ENCODE peak calls at places on chromosome 1, in seven cellular contexts. S is ascending aorta, I is uterus, J is left lung, A is heart left ventricle, M is BE2C, N is esophagus squamous epithelium. U is an unnamed sample. For H3K36me3 and H3K27me3, the result is how much of the 10 kb centered on the place peaks cover.

GRCh38 chr1:244349103-244349531 is 102.6 kb downstream of the ADSS2 start:
- DNase-seq in S (no peak), I (peak), J (no peak), A (no peak), M (no peak), N (no peak), U (peak)

GRCh38 chr1:96416111-96416595 is 305.4 kb upstream of the PTBP2 start:
- DNase-seq in S (peak), I (no peak), J (no peak), A (no peak), M (peak), N (no peak), U (peak)

GRCh38 chr1:150578278-150579109 is 916 bp downstream of the MCL1 start:
- DNase-seq in S (peak), I (peak), J (no peak), A (no peak), M (peak), N (no peak), U (peak)

GRCh38 chr1:151606384-151606783 is 5.5 kb upstream of the SNX27 start:
- DNase-seq in S (no peak), I (no peak), J (no peak), A (no peak), M (no peak), N (no peak), U (no peak)

GRCh38 chr1:63674865-63675815 is 81.9 kb downstream of the PGM1 start:
- DNase-seq in S (no peak), I (no peak), J (no peak), A (peak), M (peak), N (no peak), U (no peak)

GRCh38 chr1:168443899-168444298 is 99.9 kb downstream of the XCL2 start:
- DNase-seq in S (no peak), I (no peak), J (no peak), A (no peak), M (no peak), N (no peak), U (no peak)

GRCh38 chr1:221187174-221187573 is 307.9 kb downstream of the HLX start:
- DNase-seq in S (no peak), I (no peak), J (no peak), A (no peak), M (no peak), N (no peak), U (no peak)

GRCh38 chr1:214685906-214686305 is 82.9 kb downstream of the CENPF start:
- DNase-seq in S (no peak), I (no peak), J (no peak), A (no peak), M (no peak), N (no peak), U (no peak)

GRCh38 chr1:1425753-1426495 is 4.8 kb upstream of the ANKRD65 start:
- DNase-seq in S (no peak), I (no peak), J (peak), A (peak), M (peak), N (no peak), U (no peak)

GRCh38 chr1:178241057-178241456 is 147.2 kb downstream of the RASAL2 start:
- DNase-seq in S (no peak), I (no peak), J (no peak), A (no peak), M (no peak), N (no peak), U (no peak)

GRCh38 chr1:208058212-208059155 is 147.6 kb upstream of the CD34 start:
- DNase-seq in S (no peak), I (no peak), J (no peak), A (no peak), M (peak), N (no peak), U (no peak)

GRCh38 chr1:24318988-24319863 is at the start of gene GRHL3:
- DNase-seq in S (no peak), I (no peak), J (no peak), A (no peak), M (no peak), N (no peak), U (no peak)
- H3K4me3 ChIP-seq in S (no peak), I (no peak), J (no peak), A (no peak), M (no peak), N (peak), U (no peak)

GRCh38 chr1:247189981-247190798 is 18.4 kb upstream of the ZNF124 start:
- DNase-seq in S (no peak), I (no peak), J (no peak), A (no peak), M (no peak), N (no peak), U (no peak)

GRCh38 chr1:247193958-247194357 is 22.1 kb upstream of the ZNF124 start:
- DNase-seq in S (no peak), I (no peak), J (no peak), A (no peak), M (no peak), N (no peak), U (no peak)
- H3K36me3 ChIP-seq in S (half or more), I (under half), J (half or more), A (under half), M (under half), N (under half), U (half or more)

GRCh38 chr1:110267260-110267659 is 57.1 kb downstream of the KCNC4 start:
- DNase-seq in S (no peak), I (no peak), J (no peak), A (no peak), M (no peak), N (no peak), U (no peak)

GRCh38 chr1:110272045-110272444 is 61.9 kb downstream of the KCNC4 start:
- DNase-seq in S (no peak), I (no peak), J (no peak), A (no peak), M (no peak), N (no peak), U (no peak)
- H3K27me3 ChIP-seq in S (under half), I (under half), J (under half), A (under half), M (under half), N (under half), U (under half)

GRCh38 chr1:50705041-50705440 is 255.0 kb downstream of the FAF1 start:
- DNase-seq in S (no peak), I (no peak), J (no peak), A (no peak), M (no peak), N (no peak), U (no peak)
- H3K4me3 ChIP-seq in S (no peak), I (no peak), J (no peak), A (no peak), M (no peak), N (no peak), U (no peak)

U was measured in MG63.